ENCODE peak calls at places on chromosomes 6 and 20, in seven cellular contexts. One of them, this sample, is unnamed.

GRCh38 chr6:26336355-26337198 is 28.4 kb upstream of the BTN3A2 start:
- DNase-seq in H9: no peak
- DNase-seq in AG10803: peak
- DNase-seq in sigmoid colon: no peak
- DNase-seq in HFFc6: peak
- DNase-seq in left ventricle myocardium inferior: no peak
- DNase-seq in transverse colon: no peak
- DNase-seq in this sample: peak

GRCh38 chr20:24720957-24721356 is 228.1 kb upstream of the CST7 start:
- DNase-seq in AG10803: no peak
- DNase-seq in left ventricle myocardium inferior: no peak
- DNase-seq in sigmoid colon: no peak
- DNase-seq in HFFc6: no peak
- DNase-seq in transverse colon: no peak
- DNase-seq in H9: no peak
- DNase-seq in this sample: no peak

GRCh38 chr6:33329058-33329457 is 11.5 kb upstream of the ZBTB22 start:
- DNase-seq in AG10803: no peak
- DNase-seq in sigmoid colon: no peak
- DNase-seq in H9: no peak
- DNase-seq in HFFc6: no peak
- DNase-seq in transverse colon: no peak
- DNase-seq in left ventricle myocardium inferior: no peak
- DNase-seq in this sample: no peak

GRCh38 chr6:31597006-31597405 is 4.2 kb upstream of the NCR3 start:
- DNase-seq in left ventricle myocardium inferior: no peak
- DNase-seq in HFFc6: peak
- DNase-seq in H9: no peak
- DNase-seq in sigmoid colon: no peak
- DNase-seq in transverse colon: no peak
- DNase-seq in AG10803: peak
- DNase-seq in this sample: peak

GRCh38 chr6:163828038-163828790 is 413.7 kb downstream of the QKI start:
- DNase-seq in transverse colon: no peak
- DNase-seq in AG10803: no peak
- DNase-seq in H9: no peak
- DNase-seq in left ventricle myocardium inferior: peak
- DNase-seq in HFFc6: no peak
- DNase-seq in sigmoid colon: no peak
- DNase-seq in this sample: no peak

GRCh38 chr20:1949306-1949705 is 44.6 kb downstream of the PDYN start:
- DNase-seq in left ventricle myocardium inferior: no peak
- DNase-seq in sigmoid colon: peak
- DNase-seq in HFFc6: no peak
- DNase-seq in H9: no peak
- DNase-seq in AG10803: peak
- DNase-seq in transverse colon: no peak
- DNase-seq in this sample: no peak

GRCh38 chr20:58614366-58614765 is 36.7 kb upstream of the STX16 start:
- DNase-seq in HFFc6: no peak
- DNase-seq in left ventricle myocardium inferior: no peak
- DNase-seq in AG10803: no peak
- DNase-seq in H9: no peak
- DNase-seq in transverse colon: no peak
- DNase-seq in sigmoid colon: no peak
- DNase-seq in this sample: no peak

GRCh38 chr6:158818008-158818579 is 1.1 kb downstream of the EZR start:
- DNase-seq in HFFc6: peak
- DNase-seq in H9: peak
- DNase-seq in left ventricle myocardium inferior: peak
- DNase-seq in AG10803: peak
- DNase-seq in transverse colon: peak
- DNase-seq in sigmoid colon: peak
- DNase-seq in this sample: peak

GRCh38 chr6:31070711-31071197 is 41.6 kb downstream of the C6orf15 start:
- DNase-seq in transverse colon: no peak
- DNase-seq in H9: peak
- DNase-seq in sigmoid colon: no peak
- DNase-seq in AG10803: peak
- DNase-seq in HFFc6: peak
- DNase-seq in left ventricle myocardium inferior: no peak
- DNase-seq in this sample: peak

GRCh38 chr6:71246596-71246995 is 42.0 kb upstream of the OGFRL1 start:
- DNase-seq in left ventricle myocardium inferior: no peak
- DNase-seq in HFFc6: no peak
- DNase-seq in transverse colon: no peak
- DNase-seq in AG10803: no peak
- DNase-seq in H9: no peak
- DNase-seq in sigmoid colon: no peak
- DNase-seq in this sample: no peak

GRCh38 chr20:59831024-59831900 is 102.2 kb downstream of the SYCP2 start:
- DNase-seq in left ventricle myocardium inferior: peak
- DNase-seq in H9: peak
- DNase-seq in sigmoid colon: peak
- DNase-seq in AG10803: no peak
- DNase-seq in transverse colon: peak
- DNase-seq in HFFc6: no peak
- DNase-seq in this sample: peak

GRCh38 chr6:134585529-134585873 is 267.6 kb upstream of the SGK1 start:
- DNase-seq in left ventricle myocardium inferior: no peak
- DNase-seq in AG10803: no peak
- DNase-seq in transverse colon: no peak
- DNase-seq in HFFc6: no peak
- DNase-seq in sigmoid colon: no peak
- DNase-seq in H9: no peak
- DNase-seq in this sample: no peak

GRCh38 chr6:108200631-108201030 is 34.8 kb downstream of the NR2E1 start:
- DNase-seq in left ventricle myocardium inferior: no peak
- DNase-seq in sigmoid colon: no peak
- DNase-seq in transverse colon: no peak
- DNase-seq in HFFc6: peak
- DNase-seq in H9: no peak
- DNase-seq in AG10803: no peak
- DNase-seq in this sample: peak

GRCh38 chr6:50185006-50185405 is 135.3 kb upstream of the DEFB112 start:
- DNase-seq in AG10803: no peak
- DNase-seq in sigmoid colon: no peak
- DNase-seq in HFFc6: no peak
- DNase-seq in transverse colon: no peak
- DNase-seq in H9: peak
- DNase-seq in left ventricle myocardium inferior: no peak
- DNase-seq in this sample: no peak

GRCh38 chr6:17169291-17169690 is 67.4 kb downstream of the STMND1 start:
- DNase-seq in transverse colon: no peak
- DNase-seq in AG10803: peak
- DNase-seq in H9: no peak
- DNase-seq in left ventricle myocardium inferior: no peak
- DNase-seq in sigmoid colon: no peak
- DNase-seq in HFFc6: peak
- DNase-seq in this sample: no peak

DNA sequence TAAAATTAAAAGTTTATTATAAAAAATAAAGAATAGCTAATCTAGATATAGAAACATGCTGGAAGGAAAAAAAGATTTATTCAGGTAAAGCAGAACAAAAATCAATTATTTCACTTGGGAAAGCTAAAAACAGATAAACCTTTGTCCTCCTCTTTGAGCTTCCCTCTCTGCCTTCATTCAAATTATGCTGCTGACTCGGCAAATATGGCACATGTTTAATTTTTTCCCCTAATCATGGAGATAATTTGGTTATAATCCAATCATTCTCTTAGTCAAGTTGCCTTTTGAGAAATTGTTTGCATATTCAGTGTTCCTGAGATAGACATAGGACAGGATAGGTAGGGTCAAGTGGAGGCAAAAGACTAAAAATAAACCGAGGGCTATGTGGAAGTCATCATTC is 556.8 kb upstream of the PTCHD4 start:
- DNase-seq in transverse colon: no peak
- DNase-seq in HFFc6: no peak
- DNase-seq in H9: no peak
- DNase-seq in left ventricle myocardium inferior: no peak
- DNase-seq in sigmoid colon: no peak
- DNase-seq in AG10803: no peak
- DNase-seq in this sample: no peak
- TF ChIP-seq CTCF in transverse colon: no peak
- TF ChIP-seq CTCF in HFFc6: no peak
- TF ChIP-seq CTCF in H9: no peak
- TF ChIP-seq CTCF in left ventricle myocardium inferior: no peak
- TF ChIP-seq CTCF in sigmoid colon: no peak
- TF ChIP-seq CTCF in AG10803: no peak
- TF ChIP-seq CTCF in this sample: no peak

GRCh38 chr6:102619585-102619984 is 1226.1 kb downstream of the GRIK2 start:
- DNase-seq in left ventricle myocardium inferior: no peak
- DNase-seq in sigmoid colon: no peak
- DNase-seq in transverse colon: no peak
- DNase-seq in HFFc6: no peak
- DNase-seq in AG10803: peak
- DNase-seq in H9: no peak
- DNase-seq in this sample: no peak
- TF ChIP-seq CTCF in left ventricle myocardium inferior: peak
- TF ChIP-seq CTCF in sigmoid colon: no peak
- TF ChIP-seq CTCF in transverse colon: peak
- TF ChIP-seq CTCF in HFFc6: peak
- TF ChIP-seq CTCF in AG10803: peak
- TF ChIP-seq CTCF in H9: peak
- TF ChIP-seq CTCF in this sample: peak

DNA sequence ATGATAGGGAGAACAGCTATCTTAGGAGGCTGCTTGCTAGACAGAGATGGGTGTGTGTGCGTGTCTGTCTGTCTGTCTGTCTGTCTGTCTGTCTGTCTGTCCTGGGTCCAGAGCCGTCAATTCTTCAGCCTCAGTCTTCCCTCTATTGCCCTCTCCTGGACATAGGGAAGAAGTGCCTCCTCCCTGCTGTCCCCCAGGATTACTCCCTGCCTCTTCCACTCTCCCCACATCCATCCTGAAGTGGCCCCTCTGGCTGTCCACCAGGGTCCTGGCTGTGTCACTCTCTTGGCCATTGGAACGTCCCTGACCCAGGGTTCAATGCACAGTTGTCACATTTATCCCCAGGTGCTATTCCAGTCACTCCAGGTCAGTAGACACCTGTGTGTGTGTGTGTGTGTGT is 10.2 kb downstream of the TREML2 start:
- DNase-seq in sigmoid colon: no peak
- DNase-seq in left ventricle myocardium inferior: no peak
- DNase-seq in AG10803: no peak
- DNase-seq in H9: no peak
- DNase-seq in HFFc6: no peak
- DNase-seq in transverse colon: no peak
- DNase-seq in this sample: no peak
- TF ChIP-seq CTCF in sigmoid colon: no peak
- TF ChIP-seq CTCF in left ventricle myocardium inferior: no peak
- TF ChIP-seq CTCF in AG10803: no peak
- TF ChIP-seq CTCF in H9: peak
- TF ChIP-seq CTCF in HFFc6: no peak
- TF ChIP-seq CTCF in transverse colon: no peak
- TF ChIP-seq CTCF in this sample: no peak

GRCh38 chr6:3885262-3886036 is 36.3 kb downstream of the FAM50B start:
- DNase-seq in HFFc6: no peak
- DNase-seq in left ventricle myocardium inferior: no peak
- DNase-seq in AG10803: no peak
- DNase-seq in sigmoid colon: no peak
- DNase-seq in H9: peak
- DNase-seq in transverse colon: no peak
- DNase-seq in this sample: peak
- TF ChIP-seq CTCF in HFFc6: peak
- TF ChIP-seq CTCF in left ventricle myocardium inferior: peak
- TF ChIP-seq CTCF in AG10803: peak
- TF ChIP-seq CTCF in sigmoid colon: no peak
- TF ChIP-seq CTCF in H9: peak
- TF ChIP-seq CTCF in transverse colon: peak
- TF ChIP-seq CTCF in this sample: no peak

GRCh38 chr20:15556869-15557268 is 1016.4 kb downstream of the KIF16B start:
- DNase-seq in transverse colon: no peak
- DNase-seq in sigmoid colon: no peak
- DNase-seq in AG10803: no peak
- DNase-seq in HFFc6: no peak
- DNase-seq in left ventricle myocardium inferior: no peak
- DNase-seq in H9: no peak
- DNase-seq in this sample: no peak
- TF ChIP-seq CTCF in transverse colon: no peak
- TF ChIP-seq CTCF in sigmoid colon: no peak
- TF ChIP-seq CTCF in AG10803: no peak
- TF ChIP-seq CTCF in HFFc6: no peak
- TF ChIP-seq CTCF in left ventricle myocardium inferior: no peak
- TF ChIP-seq CTCF in H9: no peak
- TF ChIP-seq CTCF in this sample: no peak

GRCh38 chr6:130223508-130223907 is 757 bp upstream of the SAMD3 start:
- DNase-seq in left ventricle myocardium inferior: no peak
- DNase-seq in HFFc6: no peak
- DNase-seq in transverse colon: peak
- DNase-seq in AG10803: no peak
- DNase-seq in sigmoid colon: no peak
- DNase-seq in H9: no peak
- DNase-seq in this sample: peak
- TF ChIP-seq CTCF in left ventricle myocardium inferior: no peak
- TF ChIP-seq CTCF in HFFc6: peak
- TF ChIP-seq CTCF in transverse colon: no peak
- TF ChIP-seq CTCF in AG10803: no peak
- TF ChIP-seq CTCF in sigmoid colon: no peak
- TF ChIP-seq CTCF in H9: peak
- TF ChIP-seq CTCF in this sample: no peak

GRCh38 chr20:23103284-23104018 is 17.3 kb upstream of the CD93 start:
- DNase-seq in sigmoid colon: no peak
- DNase-seq in left ventricle myocardium inferior: no peak
- DNase-seq in transverse colon: no peak
- DNase-seq in AG10803: no peak
- DNase-seq in H9: no peak
- DNase-seq in HFFc6: no peak
- DNase-seq in this sample: no peak

GRCh38 chr20:23101696-23102095 is 15.6 kb upstream of the CD93 start:
- DNase-seq in HFFc6: no peak
- DNase-seq in H9: no peak
- DNase-seq in AG10803: no peak
- DNase-seq in left ventricle myocardium inferior: no peak
- DNase-seq in sigmoid colon: no peak
- DNase-seq in transverse colon: no peak
- DNase-seq in this sample: no peak

GRCh38 chr20:23105193-23105592 is 19.1 kb upstream of the CD93 start:
- DNase-seq in left ventricle myocardium inferior: no peak
- DNase-seq in H9: no peak
- DNase-seq in HFFc6: no peak
- DNase-seq in transverse colon: no peak
- DNase-seq in AG10803: no peak
- DNase-seq in sigmoid colon: no peak
- DNase-seq in this sample: no peak

GRCh38 chr20:23108871-23109270 is 22.7 kb upstream of the CD93 start:
- DNase-seq in sigmoid colon: no peak
- DNase-seq in transverse colon: no peak
- DNase-seq in H9: no peak
- DNase-seq in AG10803: no peak
- DNase-seq in HFFc6: no peak
- DNase-seq in left ventricle myocardium inferior: no peak
- DNase-seq in this sample: no peak

GRCh38 chr20:23106271-23106851 is 20.2 kb upstream of the CD93 start:
- DNase-seq in transverse colon: no peak
- DNase-seq in H9: no peak
- DNase-seq in HFFc6: no peak
- DNase-seq in AG10803: no peak
- DNase-seq in sigmoid colon: no peak
- DNase-seq in left ventricle myocardium inferior: no peak
- DNase-seq in this sample: no peak
- TF ChIP-seq CTCF in transverse colon: no peak
- TF ChIP-seq CTCF in H9: peak
- TF ChIP-seq CTCF in HFFc6: no peak
- TF ChIP-seq CTCF in AG10803: no peak
- TF ChIP-seq CTCF in sigmoid colon: no peak
- TF ChIP-seq CTCF in left ventricle myocardium inferior: peak
- TF ChIP-seq CTCF in this sample: no peak

This sample was measured in Calu3.